ENCODE peak calls at places on chromosomes 3 and 15, in five cellular contexts. Y is small intestine; U is body of pancreas; V is CD8-positive, alpha-beta memory T cell; F is IMR-90. L is an unnamed sample.
A peak's percentile ranks its signal among the peaks of the same experiment; 100 is the strongest.

GRCh38 chr3:177427540-177427939 is 230.3 kb upstream of the TBL1XR1 start:
- DNase-seq in Y (no peak), U (no peak), V (peak; percentile 5), F (peak; percentile 74), L (peak; percentile 52)

GRCh38 chr15:85168642-85169173 is 187.1 kb downstream of the PDE8A start:
- DNase-seq in Y (peak; percentile 73), U (peak; percentile 77), V (peak; percentile 11), F (peak; percentile 8), L (peak; percentile 60)

GRCh38 chr3:186909078-186909853 is 21.1 kb upstream of the ST6GAL1 start:
- DNase-seq in Y (peak; percentile 46), U (no peak), V (peak; percentile 85), F (no peak), L (no peak)

GRCh38 chr3:188179006-188179966 is 25.3 kb downstream of the LPP start:
- DNase-seq in Y (no peak), U (no peak), V (no peak), F (peak; percentile 92), L (no peak)

GRCh38 chr3:103847081-103848062 is 1412.6 kb downstream of the ZPLD1 start:
- DNase-seq in Y (no peak), U (no peak), V (no peak), F (no peak), L (no peak)

GRCh38 chr3:22117751-22118346 is 366.8 kb upstream of the ZNF385D start:
- DNase-seq in Y (peak; percentile 29), U (no peak), V (no peak), F (peak; percentile 62), L (peak; percentile 53)

GRCh38 chr15:58707397-58707796 is 42.1 kb downstream of the ADAM10 start:
- DNase-seq in Y (no peak), U (no peak), V (no peak), F (no peak), L (no peak)

GRCh38 chr15:39746176-39746575 is 36.5 kb downstream of the FSIP1 start:
- DNase-seq in Y (no peak), U (no peak), V (no peak), F (peak; percentile 23), L (no peak)

GRCh38 chr15:67998599-67999122 is 55.5 kb upstream of the PIAS1 start:
- DNase-seq in Y (peak; percentile 88), U (peak; percentile 46), V (no peak), F (peak; percentile 62), L (peak; percentile 89)

GRCh38 chr3:195110647-195111321 is 160.2 kb downstream of the XXYLT1 start:
- DNase-seq in Y (no peak), U (no peak), V (no peak), F (no peak), L (no peak)

GRCh38 chr3:129112308-129113052 is 9.1 kb downstream of the RAB43 start:
- DNase-seq in Y (no peak), U (no peak), V (no peak), F (peak; percentile 35), L (no peak)

GRCh38 chr3:100865442-100865841 is 127.8 kb downstream of the ABI3BP start:
- DNase-seq in Y (no peak), U (no peak), V (no peak), F (peak; percentile 10), L (peak; percentile 47)

GRCh38 chr15:65355983-65356353 is 21.8 kb downstream of the IGDCC3 start:
- DNase-seq in Y (no peak), U (no peak), V (no peak), F (no peak), L (no peak)

GRCh38 chr15:48555244-48555804 is 90.2 kb downstream of the FBN1 start:
- DNase-seq in Y (no peak), U (no peak), V (no peak), F (peak; percentile 88), L (no peak)

GRCh38 chr3:70298385-70298784 is 14.1 kb downstream of the MDFIC2 start:
- DNase-seq in Y (no peak), U (no peak), V (no peak), F (peak; percentile 1), L (no peak)

GRCh38 chr15:84715442-84716035 is 400 bp downstream of the SEC11A start:
- DNase-seq in Y (peak; percentile 38), U (peak; percentile 24), V (no peak), F (peak; percentile 28), L (peak; percentile 60)

GRCh38 chr15:52858388-52859176 is 68.4 kb upstream of the ONECUT1 start:
- DNase-seq in Y (no peak), U (no peak), V (no peak), F (no peak), L (no peak)

GRCh38 chr3:45337839-45338470 is 50.4 kb upstream of the LARS2 start:
- DNase-seq in Y (no peak), U (no peak), V (no peak), F (no peak), L (no peak)

GRCh38 chr15:55649058-55649423 is 60.9 kb upstream of the PYGO1 start:
- DNase-seq in Y (no peak), U (no peak), V (no peak), F (peak; percentile 80), L (peak; percentile 29)

GRCh38 chr15:62648954-62649353 is 393.6 kb upstream of the TPM1 start:
- DNase-seq in Y (peak; percentile 45), U (no peak), V (no peak), F (no peak), L (peak; percentile 22)

GRCh38 chr15:80153900-80154299 is 1.1 kb downstream of the FAH start:
- DNase-seq in Y (no peak), U (no peak), V (no peak), F (peak; percentile 13), L (no peak)

GRCh38 chr3:159257954-159258353 is 456.1 kb downstream of the MFSD1 start:
- DNase-seq in Y (no peak), U (no peak), V (no peak), F (no peak), L (no peak)

GRCh38 chr3:79767194-79767952 is 425 bp downstream of the ROBO1 start:
- DNase-seq in Y (no peak), U (no peak), V (no peak), F (no peak), L (no peak)

GRCh38 chr3:64176461-64176996 is 48.7 kb downstream of the PRICKLE2 start:
- DNase-seq in Y (no peak), U (no peak), V (no peak), F (peak; percentile 54), L (peak; percentile 89)

GRCh38 chr3:175129126-175129525 is 270.0 kb downstream of the NAALADL2 start:
- DNase-seq in Y (no peak), U (no peak), V (no peak), F (peak; percentile 63), L (no peak)

GRCh38 chr3:180700941-180701340 is 21.7 kb upstream of the CCDC39 start:
- DNase-seq in Y (no peak), U (no peak), V (no peak), F (no peak), L (peak; percentile 77)

GRCh38 chr3:55880357-55880756 is 393.3 kb upstream of the WNT5A start:
- DNase-seq in Y (no peak), U (no peak), V (no peak), F (no peak), L (peak; percentile 71)

GRCh38 chr3:42129014-42129953 is 38.1 kb downstream of the TRAK1 start:
- DNase-seq in Y (peak; percentile 98), U (peak; percentile 50), V (no peak), F (peak; percentile 30), L (peak; percentile 95)

GRCh38 chr3:9452417-9452816 is 55.0 kb downstream of the SETD5 start:
- DNase-seq in Y (peak; percentile 10), U (no peak), V (peak; percentile 17), F (peak; percentile 19), L (no peak)

GRCh38 chr15:99408236-99409096 is 157.2 kb downstream of the LRRC28 start:
- DNase-seq in Y (no peak), U (no peak), V (no peak), F (peak; percentile 86), L (no peak)

DNA sequence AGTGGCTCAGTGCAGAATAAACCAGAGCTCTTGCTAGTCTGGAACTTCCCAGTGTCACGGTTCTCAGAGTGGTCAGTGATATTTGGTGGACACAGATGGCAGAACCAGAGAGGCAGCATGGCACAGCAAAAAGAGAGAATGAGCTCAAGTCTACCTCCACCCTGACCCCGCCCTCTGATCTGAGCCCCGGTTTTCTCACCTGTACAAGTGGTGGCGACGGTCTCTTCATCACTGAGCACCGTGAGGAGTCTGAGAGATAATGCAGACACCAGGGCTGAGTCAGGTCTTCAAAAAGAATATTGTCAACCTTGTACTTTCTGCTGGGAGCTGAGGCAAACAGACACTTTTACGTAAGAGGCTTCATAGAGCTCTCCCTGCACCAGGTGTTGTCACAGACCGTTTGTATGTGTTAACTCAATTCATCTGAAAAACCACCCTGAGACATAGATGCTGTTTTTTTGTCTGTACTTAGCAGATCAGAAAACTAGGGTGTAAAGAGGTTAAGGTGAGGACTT is 13.2 kb downstream of the FGD5 start:
- DNase-seq in Y (no peak), U (no peak), V (no peak), F (no peak), L (no peak)
- H3K27me3 ChIP-seq in Y (no peaks in the 10 kb centered on the region), U (no peaks in the 10 kb centered on the region), V (no peaks in the 10 kb centered on the region), F (peaks cover 19% of the 10 kb centered on the region), L (peaks cover 1% of the 10 kb centered on the region)

DNA sequence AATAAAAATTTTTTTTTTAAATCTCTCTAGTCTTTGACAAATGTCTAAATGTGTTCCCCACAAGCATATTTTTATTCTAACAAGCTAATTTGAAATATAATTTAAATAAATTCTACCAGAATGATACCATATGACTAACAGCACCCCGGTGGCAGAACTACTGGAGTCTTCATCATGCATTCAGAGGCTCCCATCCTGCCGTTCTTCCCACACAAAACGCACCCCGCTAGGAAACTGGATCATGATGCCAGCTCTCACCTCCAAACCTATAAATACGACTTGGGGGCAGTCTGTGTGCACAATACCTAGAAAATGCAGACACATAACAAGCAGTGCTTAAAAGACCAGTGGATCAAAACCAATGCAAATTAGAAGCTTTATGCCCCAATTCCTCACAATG is 8.5 kb downstream of the HOMER2 start:
- DNase-seq in Y (no peak), U (no peak), V (no peak), F (no peak), L (no peak)
- H3K27me3 ChIP-seq in Y (peaks cover 2% of the 10 kb centered on the region), U (no peaks in the 10 kb centered on the region), V (no peaks in the 10 kb centered on the region), F (peaks cover 5% of the 10 kb centered on the region), L (no peaks in the 10 kb centered on the region)

DNA sequence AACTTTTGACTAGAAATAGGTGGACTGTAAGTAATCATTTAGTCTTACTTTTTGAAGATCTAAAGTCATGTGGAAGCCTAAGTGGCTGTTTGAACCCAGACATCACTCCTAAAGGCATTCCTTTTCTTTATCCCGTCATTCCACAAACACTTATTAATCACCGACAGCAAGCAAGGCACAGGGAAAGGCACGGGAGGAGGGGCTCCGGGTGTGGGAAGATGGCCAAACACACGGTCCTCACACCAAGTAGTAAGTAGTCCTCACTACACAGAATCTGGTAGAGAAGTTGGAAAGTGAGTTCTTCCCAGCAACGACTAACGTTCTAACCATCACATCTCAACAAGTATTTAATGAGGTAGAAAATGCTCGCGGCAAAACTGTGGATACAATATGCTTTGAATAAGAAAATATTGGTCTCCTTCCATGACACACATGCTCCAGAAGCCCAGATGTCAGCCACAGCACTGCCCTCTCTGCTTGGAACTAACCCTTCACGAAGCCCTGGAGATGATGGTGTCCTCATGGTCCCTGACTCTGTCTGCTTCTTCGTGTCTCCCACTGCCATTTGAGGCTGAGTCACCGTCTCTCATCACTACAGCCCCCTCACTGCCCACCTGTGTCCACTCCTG is 202.2 kb downstream of the OPA1 start:
- DNase-seq in Y (no peak), U (no peak), V (no peak), F (no peak), L (no peak)
- H3K27me3 ChIP-seq in Y (peaks cover 2% of the 10 kb centered on the region), U (no peaks in the 10 kb centered on the region), V (no peaks in the 10 kb centered on the region), F (peaks cover 36% of the 10 kb centered on the region), L (no peaks in the 10 kb centered on the region)

DNA sequence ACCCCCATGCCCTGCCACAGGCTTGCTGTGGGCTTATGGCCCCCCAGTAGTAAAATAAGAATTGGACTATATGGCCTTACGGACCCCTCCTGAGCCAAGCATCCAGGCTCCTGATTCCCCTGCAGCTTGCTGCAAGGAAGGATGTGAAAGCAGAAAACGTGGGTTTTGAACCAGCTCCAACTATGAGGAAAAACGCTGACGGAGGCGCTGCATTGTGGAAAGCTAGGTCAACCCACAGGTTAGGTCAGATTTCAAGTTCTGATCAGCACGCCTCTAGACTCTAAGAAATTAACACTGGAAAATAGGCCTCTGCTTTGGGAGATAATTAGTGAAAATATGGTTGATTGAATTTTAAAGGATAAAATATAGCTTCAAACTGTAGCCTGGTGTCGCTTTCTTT is 195.4 kb upstream of the HES1 start:
- DNase-seq in Y (no peak), U (no peak), V (no peak), F (no peak), L (peak; percentile 5)
- H3K27me3 ChIP-seq in Y (no peaks in the 10 kb centered on the region), U (no peaks in the 10 kb centered on the region), V (no peaks in the 10 kb centered on the region), F (peaks cover 30% of the 10 kb centered on the region), L (no peaks in the 10 kb centered on the region)

L was measured in bronchial epithelial cell.